ENCODE peak calls at places on chromosome 7, in four cellular contexts. N, G, D and B are unnamed samples.
A peak's percentile ranks its signal among the peaks of the same experiment; 100 is the strongest.

GRCh38 chr7:13115829-13116228 is 428.4 kb downstream of the ARL4A start:
- DNase-seq in G (no peak), N (no peak), D (no peak), B (no peak)

GRCh38 chr7:79787623-79788022 is 334.2 kb upstream of the MAGI2 start:
- DNase-seq in N (no peak), G (no peak), D (no peak), B (no peak)

GRCh38 chr7:42886129-42886528 is 25.7 kb downstream of the C7orf25 start:
- DNase-seq in N (no peak), G (no peak), D (no peak), B (no peak)

GRCh38 chr7:130144632-130145171 is 60.5 kb downstream of the TMEM209 start:
- DNase-seq in G (no peak), D (no peak), N (peak; percentile 47), B (peak; percentile 77)

GRCh38 chr7:34675749-34676374 is 17.8 kb downstream of the NPSR1 start:
- DNase-seq in N (no peak), D (no peak), G (peak; percentile 13), B (no peak)

GRCh38 chr7:150665882-150666281 is 19.6 kb upstream of the GIMAP2 start:
- DNase-seq in D (no peak), G (no peak), N (no peak), B (no peak)

GRCh38 chr7:65938336-65938895 is 43.6 kb downstream of the GUSB start:
- DNase-seq in N (no peak), G (no peak), D (no peak), B (no peak)

GRCh38 chr7:35874881-35875280 is 74.0 kb downstream of the SEPTIN7 start:
- DNase-seq in G (no peak), D (no peak), N (no peak), B (no peak)

GRCh38 chr7:152894295-152895170 is 135.0 kb downstream of the ACTR3B start:
- DNase-seq in N (no peak), G (no peak), D (peak; percentile 65), B (no peak)

GRCh38 chr7:111384065-111384891 is 178.0 kb downstream of the IMMP2L start:
- DNase-seq in N (no peak), D (no peak), G (peak; percentile 28), B (no peak)

GRCh38 chr7:134356421-134356936 is 39.7 kb upstream of the SLC35B4 start:
- DNase-seq in G (no peak), N (no peak), D (no peak), B (no peak)

GRCh38 chr7:123209786-123210185 is 10.0 kb upstream of the SLC13A1 start:
- DNase-seq in D (no peak), G (no peak), N (no peak), B (no peak)

GRCh38 chr7:97269741-97270140 is 152.2 kb downstream of the SDHAF3 start:
- DNase-seq in G (no peak), D (no peak), N (no peak), B (peak; percentile 3)